ENCODE peak calls at places on chromosome 6, in nine cellular contexts. Z is endothelial cell; I is right lobe of liver; D is activated naive CD8-positive, alpha-beta T cell treated with anti-CD3 and anti-CD28 coated beads, Interleukin-2, amount 50 U/mL, for 24 hours; V is esophagus squamous epithelium; L is effector CD8-positive, alpha-beta T cell; K is hepatic stellate cell; Q is hippocampal formation; S is AML-193. U is an unnamed sample.

GRCh38 chr6:144152334-144152900 is 2.1 kb downstream of the STX11 start:
- DNase-seq in D (no peak), V (no peak), Z (no peak), I (no peak), L (no peak), K (no peak), Q (no peak), S (peak; percentile 72), U (no peak)

GRCh38 chr6:151155095-151155494 is 84.7 kb upstream of the AKAP12 start:
- DNase-seq in Q (no peak), K (no peak), L (no peak), V (no peak), I (no peak), D (no peak), Z (no peak), S (no peak), U (no peak)

GRCh38 chr6:24227556-24227955 is 101.5 kb downstream of the NRSN1 start:
- DNase-seq in S (no peak), Q (no peak), I (no peak), L (no peak), V (no peak), D (no peak), K (no peak), Z (no peak), U (no peak)

GRCh38 chr6:49668083-49668511 is 31.5 kb upstream of the RHAG start:
- DNase-seq in V (no peak), S (no peak), Q (no peak), D (no peak), I (no peak), K (no peak), L (no peak), Z (no peak), U (no peak)

GRCh38 chr6:12137480-12137879 is 125.4 kb downstream of the HIVEP1 start:
- DNase-seq in I (peak; percentile 73), V (no peak), S (peak; percentile 45), L (no peak), Z (no peak), K (no peak), D (no peak), Q (peak; percentile 31), U (peak; percentile 24)

GRCh38 chr6:166516256-166516655 is 70.2 kb downstream of the RAMACL start:
- DNase-seq in L (no peak), I (no peak), V (no peak), Z (no peak), Q (no peak), S (no peak), D (no peak), K (peak; percentile 17), U (no peak)

GRCh38 chr6:110233769-110234374 is 53.6 kb downstream of the CDC40 start:
- DNase-seq in S (no peak), L (no peak), K (peak; percentile 30), Q (no peak), D (no peak), Z (no peak), V (no peak), I (no peak), U (no peak)

GRCh38 chr6:158610319-158610968 is 34.1 kb downstream of the DYNLT1 start:
- DNase-seq in V (no peak), D (no peak), Z (no peak), S (no peak), Q (no peak), L (no peak), K (no peak), I (no peak), U (no peak)

GRCh38 chr6:41625442-41625841 is 12.8 kb upstream of the MDFI start:
- DNase-seq in Z (no peak), L (no peak), V (no peak), D (no peak), I (no peak), Q (no peak), S (peak; percentile 20), K (no peak), U (peak; percentile 45)

GRCh38 chr6:167141667-167142432 is 15.9 kb downstream of the GPR31 start:
- DNase-seq in Q (no peak), K (peak; percentile 15), D (peak; percentile 58), L (no peak), V (no peak), S (peak; percentile 49), I (peak; percentile 71), Z (peak; percentile 74), U (peak; percentile 75)

GRCh38 chr6:156876302-156876701 is 99.1 kb downstream of the ARID1B start:
- DNase-seq in Z (peak; percentile 51), L (no peak), S (no peak), K (no peak), D (no peak), Q (no peak), I (no peak), V (no peak), U (no peak)

GRCh38 chr6:137191238-137191637 is 17.8 kb upstream of the IL22RA2 start:
- DNase-seq in L (no peak), Q (no peak), V (no peak), D (no peak), I (no peak), K (no peak), Z (no peak), S (no peak), U (no peak)

GRCh38 chr6:129411092-129411491 is 298.9 kb downstream of the ARHGAP18 start:
- DNase-seq in L (no peak), D (no peak), I (no peak), K (no peak), Z (no peak), S (no peak), V (no peak), Q (no peak), U (no peak)

GRCh38 chr6:74128536-74128935 is 432.5 kb downstream of the CD109 start:
- DNase-seq in K (no peak), V (no peak), Z (no peak), L (no peak), Q (no peak), S (no peak), D (no peak), I (no peak), U (no peak)

GRCh38 chr6:140979642-140980091 is 1153.1 kb upstream of the GJE1 start:
- DNase-seq in I (no peak), D (no peak), K (peak; percentile 17), L (no peak), S (no peak), Z (no peak), Q (no peak), V (no peak), U (no peak)

GRCh38 chr6:111566222-111566717 is 39.4 kb downstream of the TRAF3IP2 start:
- DNase-seq in D (no peak), Z (no peak), K (no peak), V (no peak), L (no peak), S (no peak), I (no peak), Q (no peak), U (no peak)

GRCh38 chr6:117711369-117711768 is 36.1 kb downstream of the NUS1 start:
- DNase-seq in L (no peak), S (no peak), I (no peak), Q (no peak), K (no peak), V (no peak), Z (no peak), D (no peak), U (no peak)

GRCh38 chr6:149566372-149567193 is at the start of gene GINM1:
- DNase-seq in Q (no peak), I (peak; percentile 65), S (no peak), Z (peak; percentile 67), V (no peak), D (peak; percentile 56), L (peak; percentile 41), K (peak; percentile 50), U (peak; percentile 58)

GRCh38 chr6:61649845-61650244 is 636.2 kb downstream of the KHDRBS2 start:
- DNase-seq in V (no peak), S (no peak), Q (no peak), L (no peak), D (no peak), K (no peak), Z (no peak), I (no peak), U (no peak)

GRCh38 chr6:109229536-109229935 is 134.2 kb downstream of the CEP57L1 start:
- DNase-seq in L (no peak), V (no peak), S (no peak), K (no peak), I (no peak), Z (no peak), D (no peak), Q (no peak), U (no peak)

GRCh38 chr6:169167581-169168301 is 85.9 kb downstream of the THBS2 start:
- DNase-seq in L (no peak), K (peak; percentile 98), Q (no peak), V (no peak), I (no peak), D (no peak), Z (no peak), S (no peak), U (no peak)

GRCh38 chr6:80439721-80440488 is 333.4 kb downstream of the BCKDHB start:
- DNase-seq in I (no peak), S (no peak), K (no peak), L (no peak), D (no peak), Z (no peak), V (no peak), Q (no peak), U (peak; percentile 72)

GRCh38 chr6:34027445-34027936 is 118.4 kb downstream of the GRM4 start:
- DNase-seq in Q (no peak), S (peak; percentile 36), D (peak; percentile 75), V (no peak), Z (peak; percentile 86), K (peak; percentile 71), L (peak; percentile 63), I (peak; percentile 62), U (peak; percentile 9)

GRCh38 chr6:96836579-96837137 is 619 bp downstream of the GPR63 start:
- DNase-seq in V (no peak), S (no peak), Z (peak; percentile 9), D (peak; percentile 4), I (no peak), K (no peak), Q (no peak), L (no peak), U (peak; percentile 72)

GRCh38 chr6:34484899-34485298 is 19.0 kb downstream of the PACSIN1 start:
- DNase-seq in Q (no peak), S (no peak), Z (no peak), D (peak; percentile 73), K (no peak), V (no peak), L (no peak), I (no peak), U (peak; percentile 37)

GRCh38 chr6:142728910-142729481 is 216.0 kb downstream of the HIVEP2 start:
- DNase-seq in I (no peak), L (no peak), D (no peak), Q (no peak), S (no peak), Z (peak; percentile 8), V (no peak), K (peak; percentile 22), U (peak; percentile 29)

GRCh38 chr6:44011350-44011925 is 115.8 kb downstream of the MRPL14 start:
- DNase-seq in I (no peak), Z (no peak), L (no peak), S (no peak), V (no peak), D (no peak), K (no peak), Q (no peak), U (peak; percentile 25)

GRCh38 chr6:50815436-50816114 is 3.1 kb upstream of the TFAP2B start:
- DNase-seq in Z (no peak), Q (no peak), D (no peak), L (no peak), V (no peak), I (no peak), S (peak; percentile 31), K (no peak), U (no peak)

GRCh38 chr6:101080597-101080996 is 199.5 kb upstream of the ASCC3 start:
- DNase-seq in S (no peak), D (no peak), K (peak; percentile 21), L (no peak), Z (no peak), V (no peak), I (no peak), Q (no peak), U (no peak)

GRCh38 chr6:44386929-44387345 is 569 bp upstream of the CDC5L start:
- DNase-seq in K (peak; percentile 26), Z (no peak), I (no peak), L (no peak), S (no peak), V (no peak), Q (no peak), D (no peak), U (no peak)

GRCh38 chr6:112311950-112312547 is 35.1 kb upstream of the RFPL4B start:
- DNase-seq in V (no peak), I (no peak), Z (no peak), S (peak; percentile 46), K (peak; percentile 31), Q (peak; percentile 28), D (no peak), L (no peak), U (peak; percentile 41)